ENCODE peak calls at places on chromosomes 6 and 20, in ten cellular contexts. I is adrenal gland; T is CD4-positive, alpha-beta T cell; R is GM12865; X is type B pancreatic cell; S is DND-41; Q is natural killer cell; H is upper lobe of right lung; L is stomach; U is keratinocyte. P is an unnamed sample.

GRCh38 chr6:169868458-169868857 is 117.0 kb downstream of the ERMARD start:
- DNase-seq in S (peak; percentile 84), I (peak; percentile 22), L (peak; percentile 57), H (peak; percentile 70), R (peak; percentile 36), X (peak; percentile 57), Q (peak; percentile 52), T (peak; percentile 45), U (no peak), P (peak; percentile 35)

GRCh38 chr6:163461696-163462095 is 47.2 kb downstream of the QKI start:
- DNase-seq in Q (no peak), I (no peak), T (no peak), U (no peak), S (no peak), L (no peak), X (no peak), R (peak; percentile 29), H (no peak), P (no peak)

GRCh38 chr20:63071541-63072181 is 64.9 kb upstream of the BHLHE23 start:
- DNase-seq in I (no peak), Q (no peak), U (no peak), H (no peak), L (no peak), S (no peak), T (no peak), X (no peak), R (no peak), P (no peak)

GRCh38 chr6:25302677-25303128 is 23.5 kb downstream of the CARMIL1 start:
- DNase-seq in T (no peak), I (no peak), H (no peak), U (no peak), X (no peak), R (no peak), L (no peak), Q (no peak), S (no peak), P (no peak)

GRCh38 chr6:85614780-85615179 is 21.1 kb upstream of the SNX14 start:
- DNase-seq in U (no peak), X (no peak), R (no peak), S (no peak), L (no peak), T (no peak), H (no peak), Q (no peak), I (no peak), P (peak; percentile 57)

GRCh38 chr20:20370087-20370575 is 2.2 kb downstream of the INSM1 start:
- DNase-seq in R (no peak), H (no peak), U (no peak), Q (no peak), X (no peak), T (no peak), I (no peak), L (no peak), S (no peak), P (no peak)

GRCh38 chr20:52425253-52425652 is 233.7 kb upstream of the ZFP64 start:
- DNase-seq in Q (no peak), I (no peak), T (no peak), R (no peak), S (no peak), L (no peak), X (no peak), U (no peak), H (no peak), P (no peak)

GRCh38 chr20:62088258-62089127 is 22.8 kb upstream of the TAF4 start:
- DNase-seq in T (no peak), R (no peak), I (no peak), L (no peak), X (no peak), S (no peak), Q (no peak), H (no peak), U (peak; percentile 60), P (no peak)

GRCh38 chr20:37295001-37295400 is 5.5 kb downstream of the MANBAL start:
- DNase-seq in U (peak; percentile 97), Q (no peak), I (peak; percentile 82), T (no peak), S (no peak), H (no peak), R (peak; percentile 47), L (no peak), X (no peak), P (no peak)

GRCh38 chr6:4224082-4224978 is 89.0 kb upstream of the ECI2 start:
- DNase-seq in S (no peak), H (no peak), U (no peak), L (no peak), R (no peak), T (no peak), Q (no peak), I (no peak), X (no peak), P (no peak)

GRCh38 chr6:168132531-168133184 is 53.6 kb upstream of the FRMD1 start:
- DNase-seq in X (peak; percentile 68), U (no peak), S (no peak), H (no peak), I (peak; percentile 28), L (peak; percentile 58), Q (peak; percentile 8), T (no peak), R (no peak), P (peak; percentile 87)

GRCh38 chr6:130583268-130583667 is 217.5 kb downstream of the TMEM200A start:
- DNase-seq in L (no peak), T (no peak), H (no peak), S (no peak), U (no peak), Q (no peak), R (no peak), I (no peak), X (no peak), P (no peak)

GRCh38 chr20:7650481-7650880 is 289.8 kb downstream of the HAO1 start:
- DNase-seq in L (no peak), I (no peak), S (no peak), R (no peak), X (no peak), T (no peak), U (no peak), Q (no peak), H (no peak), P (no peak)

GRCh38 chr6:79430913-79431312 is 106.3 kb downstream of the LCA5 start:
- DNase-seq in L (no peak), S (no peak), R (no peak), H (no peak), I (no peak), Q (no peak), U (no peak), X (no peak), T (no peak), P (no peak)

DNA sequence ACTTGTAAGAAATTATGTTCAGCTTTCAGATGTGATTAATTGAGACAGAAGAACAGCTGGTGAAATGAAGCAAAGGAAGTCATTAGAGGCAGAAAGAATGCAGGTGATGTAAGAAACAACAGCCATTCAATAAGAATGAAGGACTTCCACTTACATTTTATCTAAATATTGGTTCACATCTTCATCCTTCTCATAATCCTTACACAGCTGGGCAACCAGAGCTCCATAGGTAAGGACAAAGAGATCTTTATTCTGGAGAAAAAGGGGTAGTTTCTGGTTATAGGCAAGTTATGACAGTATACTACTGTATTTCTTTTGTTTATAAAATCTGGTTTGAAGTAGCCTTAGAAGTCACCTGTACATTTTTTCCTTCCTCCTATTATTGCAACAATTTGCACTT is 2.3 kb downstream of the TRAPPC3L start:
- DNase-seq in R (no peak), X (no peak), U (no peak), L (no peak), I (no peak), Q (no peak), H (no peak), S (no peak), T (no peak), P (no peak)
- TF ChIP-seq CTCF in R (no peak), X (no peak), U (no peak), L (no peak), I (no peak), Q (no peak), H (no peak), S (no peak), T (no peak), P (no peak)

DNA sequence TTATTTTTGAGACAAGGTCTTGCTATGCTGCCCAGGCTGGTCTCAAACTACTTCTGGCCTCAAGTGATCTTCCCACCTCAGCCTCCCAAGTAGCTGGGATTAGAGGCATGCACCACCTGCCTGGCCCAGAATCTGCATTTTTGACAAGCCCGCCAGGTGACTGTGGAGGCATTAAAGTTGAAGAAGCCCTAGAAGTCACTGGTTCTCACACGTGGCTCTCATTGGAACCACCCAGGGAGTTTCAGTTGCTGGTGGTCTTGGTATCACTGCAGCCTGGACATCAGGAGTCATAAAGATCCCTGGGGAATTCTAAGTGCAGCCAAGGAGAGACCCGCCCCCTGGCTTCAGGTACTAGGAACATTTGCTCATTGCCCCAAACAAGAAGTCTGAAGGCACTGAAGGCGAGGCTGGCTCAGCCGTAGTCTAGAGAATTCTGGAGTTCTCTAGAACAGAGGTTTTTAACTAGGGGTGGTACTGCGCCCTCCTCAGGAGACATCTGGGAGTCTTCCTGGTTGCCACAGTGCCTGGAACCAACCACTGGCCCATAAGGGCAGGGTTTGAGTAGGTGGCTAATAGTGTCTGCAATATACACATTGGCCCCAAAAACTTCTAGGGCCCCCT is 182.8 kb downstream of the ZMYND8 start:
- DNase-seq in R (no peak), L (no peak), Q (no peak), H (no peak), I (no peak), X (no peak), S (no peak), T (no peak), U (no peak), P (no peak)
- TF ChIP-seq CTCF in R (no peak), L (no peak), Q (no peak), H (no peak), I (no peak), X (no peak), S (peak; percentile 26), T (no peak), U (no peak), P (no peak)

GRCh38 chr20:10225439-10226080 is 6.9 kb downstream of the SNAP25 start:
- DNase-seq in S (no peak), T (no peak), H (no peak), L (no peak), I (no peak), R (peak; percentile 20), X (no peak), Q (no peak), U (no peak), P (no peak)
- TF ChIP-seq CTCF in S (peak; percentile 34), T (no peak), H (no peak), L (no peak), I (no peak), R (no peak), X (peak; percentile 61), Q (no peak), U (peak; percentile 15), P (no peak)

DNA sequence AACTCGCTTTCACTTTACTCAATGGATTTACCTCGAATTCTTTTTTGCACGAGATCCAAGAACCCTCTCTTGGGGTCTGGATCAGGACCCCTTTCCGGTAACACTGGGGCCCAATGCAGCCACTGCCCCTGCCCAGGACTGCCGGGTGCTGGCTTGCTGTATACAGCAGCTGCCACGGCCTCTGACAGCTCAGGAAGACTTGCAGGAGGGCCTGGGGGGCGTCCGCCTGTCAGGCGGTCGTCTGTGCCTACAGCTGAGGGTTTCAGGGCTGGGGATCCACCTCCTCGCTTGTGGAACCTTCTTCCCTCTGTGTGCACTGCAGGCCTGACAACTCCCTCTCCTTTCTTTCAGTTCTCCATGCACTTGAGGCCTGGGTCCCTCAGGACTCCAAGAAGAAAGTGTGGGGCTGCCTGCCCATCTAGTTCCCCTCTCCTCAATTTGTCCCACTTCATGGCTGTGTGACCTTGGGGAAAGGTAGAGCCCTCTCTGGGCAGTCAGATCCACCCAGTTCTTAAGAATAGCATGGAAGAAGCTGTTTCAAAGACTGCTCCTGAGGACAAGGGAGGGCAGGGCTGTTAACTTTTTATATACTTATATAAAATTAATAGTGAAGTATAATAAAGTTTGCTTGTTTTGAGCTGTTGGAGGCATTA is 75.0 kb upstream of the LGSN start:
- DNase-seq in H (peak; percentile 48), T (no peak), Q (no peak), R (no peak), L (no peak), X (no peak), U (no peak), S (no peak), I (no peak), P (peak; percentile 60)
- TF ChIP-seq CTCF in H (no peak), T (no peak), Q (no peak), R (no peak), L (no peak), X (no peak), U (no peak), S (no peak), I (no peak), P (no peak)

P was measured in upper lobe of left lung.